ENCODE peak calls at places on chromosomes 12 and 14, in six cellular contexts. Z is stimulated activated CD4-positive, alpha-beta T cell treated with anti-CD3 and anti-CD28 coated beads, Interleukin-2, amount 100 ng/mL, for 4 hours; V is HS-27A; O is amygdala; K is type B pancreatic cell; D is GM12865. C is an unnamed sample.

GRCh38 chr12:76813972-76814371 is 50.1 kb downstream of the ZDHHC17 start:
- DNase-seq in O (no peak), Z (no peak), K (no peak), D (no peak), V (no peak), C (no peak)

GRCh38 chr12:91127751-91128150 is 16.5 kb upstream of the LUM start:
- DNase-seq in Z (no peak), K (no peak), V (peak), D (no peak), O (no peak), C (no peak)

GRCh38 chr12:85784096-85784720 is 52.0 kb downstream of the RASSF9 start:
- DNase-seq in O (no peak), K (no peak), Z (no peak), D (no peak), V (no peak), C (no peak)

GRCh38 chr12:25041006-25041741 is 92.3 kb upstream of the BCAT1 start:
- DNase-seq in V (no peak), K (no peak), Z (no peak), O (no peak), D (peak), C (no peak)

GRCh38 chr14:94123296-94123695 is 6.1 kb downstream of the IFI27L2 start:
- DNase-seq in O (no peak), D (no peak), K (peak), Z (no peak), V (no peak), C (no peak)

GRCh38 chr14:31934767-31935266 is 142.3 kb upstream of the ARHGAP5 start:
- DNase-seq in D (peak), Z (no peak), O (no peak), K (no peak), V (no peak), C (peak)

GRCh38 chr12:24960222-24960855 is 11.4 kb upstream of the BCAT1 start:
- DNase-seq in Z (peak), D (peak), O (no peak), V (no peak), K (no peak), C (no peak)

GRCh38 chr14:52553002-52553670 is 500 bp downstream of the GPR137C start:
- DNase-seq in K (peak), D (peak), V (no peak), Z (peak), O (no peak), C (peak)

GRCh38 chr14:58100735-58101368 is 51.2 kb downstream of the ARMH4 start:
- DNase-seq in K (no peak), O (no peak), D (no peak), V (no peak), Z (no peak), C (no peak)

GRCh38 chr12:116910645-116911449 is at the start of gene FBXW8:
- DNase-seq in V (no peak), D (peak), Z (peak), O (peak), K (peak), C (peak)

GRCh38 chr12:57454566-57455373 is at the start of gene INHBE:
- DNase-seq in O (no peak), D (no peak), K (no peak), Z (no peak), V (peak), C (no peak)

GRCh38 chr12:101857043-101857558 is 20.3 kb upstream of the DRAM1 start:
- DNase-seq in D (peak), V (no peak), O (no peak), Z (no peak), K (no peak), C (no peak)

GRCh38 chr12:43937947-43938346 is 102.1 kb downstream of the TMEM117 start:
- DNase-seq in K (no peak), V (no peak), D (peak), O (no peak), Z (no peak), C (no peak)

GRCh38 chr14:100307215-100308111 is 1.2 kb upstream of the SLC25A29 start:
- DNase-seq in K (no peak), Z (no peak), O (no peak), V (no peak), D (no peak), C (peak)

GRCh38 chr14:76019676-76020075 is 34.1 kb downstream of the IFT43 start:
- DNase-seq in K (no peak), O (no peak), V (no peak), D (no peak), Z (no peak), C (no peak)

GRCh38 chr14:76780360-76780759 is 19.1 kb downstream of the VASH1 start:
- DNase-seq in D (no peak), K (no peak), V (no peak), Z (no peak), O (no peak), C (no peak)

GRCh38 chr12:2752676-2753371 is 41.9 kb upstream of the FKBP4 start:
- DNase-seq in D (peak), O (peak), V (peak), Z (peak), K (peak), C (peak)

GRCh38 chr14:38880643-38881567 is 222.1 kb downstream of the SEC23A start:
- DNase-seq in V (no peak), Z (no peak), D (no peak), K (no peak), O (no peak), C (no peak)

GRCh38 chr12:131454418-131455217 is 256.3 kb upstream of the SFSWAP start:
- DNase-seq in D (peak), K (no peak), V (no peak), Z (no peak), O (no peak), C (peak)

GRCh38 chr14:67940894-67941455 is 121.4 kb downstream of the RAD51B start:
- DNase-seq in O (no peak), V (peak), D (no peak), Z (no peak), K (no peak), C (no peak)

GRCh38 chr12:4015225-4016076 is 142.3 kb upstream of the PARP11 start:
- DNase-seq in Z (no peak), K (no peak), O (no peak), D (no peak), V (no peak), C (no peak)

GRCh38 chr12:90234455-90234854 is 525.8 kb upstream of the ATP2B1 start:
- DNase-seq in D (peak), K (no peak), O (no peak), Z (no peak), V (no peak), C (no peak)

GRCh38 chr12:80118565-80119337 is 19.4 kb downstream of the OTOGL start:
- DNase-seq in K (no peak), Z (no peak), V (no peak), D (no peak), O (no peak), C (no peak)